ENCODE peak calls at places on chromosomes 7 and 10, in seven cellular contexts. W is dorsolateral prefrontal cortex, U is Calu3, O is heart left ventricle, K is esophagus squamous epithelium, M is sigmoid colon, F is PC-9. R is an unnamed sample.

GRCh38 chr7:17939111-17939669 is 1.1 kb downstream of the SNX13 start:
- DNase-seq in M (no peak), U (no peak), F (peak), K (no peak), O (no peak), W (no peak), R (no peak)

GRCh38 chr7:79936281-79936983 is 198.2 kb upstream of the GNAI1 start:
- DNase-seq in O (no peak), M (no peak), W (no peak), U (no peak), F (no peak), K (no peak), R (no peak)

GRCh38 chr7:124089621-124090020 is 56.8 kb upstream of the TMEM229A start:
- DNase-seq in M (no peak), W (no peak), O (no peak), F (no peak), K (no peak), U (no peak), R (no peak)

GRCh38 chr10:119370046-119370770 is 162.8 kb downstream of the GRK5 start:
- DNase-seq in K (no peak), U (no peak), M (no peak), W (no peak), O (no peak), F (no peak), R (no peak)

GRCh38 chr10:78977761-78978305 is 90.9 kb upstream of the ZMIZ1 start:
- DNase-seq in O (no peak), U (no peak), W (no peak), F (peak), K (no peak), M (peak), R (no peak)

GRCh38 chr10:13743101-13743693 is 156.4 kb downstream of the PRPF18 start:
- DNase-seq in U (no peak), O (no peak), F (no peak), W (no peak), M (peak), K (no peak), R (no peak)

GRCh38 chr7:124276005-124276606 is 243.2 kb upstream of the TMEM229A start:
- DNase-seq in F (no peak), M (no peak), W (no peak), U (peak), K (no peak), O (no peak), R (peak)

GRCh38 chr10:72712136-72712535 is 20.2 kb downstream of the MCU start:
- DNase-seq in F (no peak), M (no peak), K (no peak), W (no peak), O (no peak), U (no peak), R (no peak)

GRCh38 chr7:98878365-98879197 is at the start of gene TRRAP:
- DNase-seq in M (peak), O (peak), W (no peak), U (peak), K (no peak), F (no peak), R (no peak)

GRCh38 chr10:13977861-13978843 is 352.6 kb downstream of the FRMD4A start:
- DNase-seq in O (no peak), U (no peak), W (no peak), K (no peak), M (no peak), F (no peak), R (no peak)

GRCh38 chr7:24457215-24457549 is 116.1 kb upstream of the PALS2 start:
- DNase-seq in K (no peak), U (no peak), W (no peak), O (no peak), M (no peak), F (no peak), R (no peak)

GRCh38 chr7:50853311-50853710 is 70.6 kb upstream of the GRB10 start:
- DNase-seq in F (no peak), W (no peak), K (no peak), O (no peak), M (no peak), U (no peak), R (no peak)

GRCh38 chr10:67156239-67156638 is 230.4 kb downstream of the LRRTM3 start:
- DNase-seq in K (no peak), W (no peak), O (no peak), U (no peak), M (no peak), F (no peak), R (no peak)

GRCh38 chr10:130244031-130244927 is 108.1 kb downstream of the GLRX3 start:
- DNase-seq in F (no peak), W (no peak), M (no peak), K (no peak), U (no peak), O (no peak), R (no peak)

GRCh38 chr10:132942101-132942739 is at the start of gene CFAP46:
- DNase-seq in O (peak), U (peak), W (peak), M (no peak), F (no peak), K (no peak), R (no peak)

GRCh38 chr7:24874791-24875190 is 105.2 kb downstream of the OSBPL3 start:
- DNase-seq in W (no peak), U (no peak), F (no peak), M (no peak), O (no peak), K (no peak), R (no peak)

GRCh38 chr10:103829838-103830465 is 25.4 kb downstream of the SH3PXD2A start:
- DNase-seq in M (no peak), W (no peak), F (no peak), O (no peak), U (no peak), K (no peak), R (no peak)

GRCh38 chr10:112173201-112173600 is 10.4 kb downstream of the GPAM start:
- DNase-seq in F (no peak), W (no peak), M (no peak), K (no peak), U (no peak), O (no peak), R (no peak)

GRCh38 chr10:108721874-108722273 is 1201.4 kb downstream of the XPNPEP1 start:
- DNase-seq in U (no peak), O (no peak), K (no peak), F (no peak), W (no peak), M (no peak), R (no peak)

GRCh38 chr10:21496285-21497176 is 29.0 kb downstream of the SKIDA1 start:
- DNase-seq in F (no peak), O (peak), M (peak), W (peak), U (peak), K (no peak), R (no peak)

GRCh38 chr10:44959243-44960097 is at the start of gene RASSF4:
- DNase-seq in U (peak), K (peak), O (peak), M (peak), F (peak), W (peak), R (no peak)

GRCh38 chr10:32979041-32979440 is 21.0 kb upstream of the ITGB1 start:
- DNase-seq in U (no peak), F (no peak), O (no peak), W (no peak), M (no peak), K (no peak), R (no peak)

GRCh38 chr7:44081266-44081748 is 1.0 kb downstream of the POLM start:
- DNase-seq in W (no peak), U (no peak), K (no peak), O (peak), M (no peak), F (no peak), R (no peak)

GRCh38 chr7:100066953-100067352 is 14.6 kb downstream of the ZNF3 start:
- DNase-seq in F (no peak), W (peak), O (no peak), M (peak), U (no peak), K (no peak), R (no peak)

GRCh38 chr10:30374353-30374752 is 25.3 kb upstream of the MTPAP start:
- DNase-seq in K (no peak), W (no peak), M (peak), U (no peak), F (peak), O (no peak), R (no peak)

GRCh38 chr7:43888983-43889945 is 17.1 kb downstream of the URGCP start:
- DNase-seq in U (no peak), O (no peak), M (no peak), F (no peak), W (no peak), K (no peak), R (no peak)

GRCh38 chr10:70324951-70325781 is 41.4 kb upstream of the NPFFR1 start:
- DNase-seq in K (no peak), O (no peak), U (no peak), M (peak), F (no peak), W (no peak), R (no peak)

GRCh38 chr10:119090026-119090808 is 9.6 kb upstream of the EIF3A start:
- DNase-seq in U (no peak), O (no peak), W (no peak), K (no peak), M (peak), F (no peak), R (no peak)

GRCh38 chr10:30386801-30387588 is 37.9 kb upstream of the MTPAP start:
- DNase-seq in U (no peak), W (no peak), O (no peak), F (peak), K (no peak), M (no peak), R (no peak)

DNA sequence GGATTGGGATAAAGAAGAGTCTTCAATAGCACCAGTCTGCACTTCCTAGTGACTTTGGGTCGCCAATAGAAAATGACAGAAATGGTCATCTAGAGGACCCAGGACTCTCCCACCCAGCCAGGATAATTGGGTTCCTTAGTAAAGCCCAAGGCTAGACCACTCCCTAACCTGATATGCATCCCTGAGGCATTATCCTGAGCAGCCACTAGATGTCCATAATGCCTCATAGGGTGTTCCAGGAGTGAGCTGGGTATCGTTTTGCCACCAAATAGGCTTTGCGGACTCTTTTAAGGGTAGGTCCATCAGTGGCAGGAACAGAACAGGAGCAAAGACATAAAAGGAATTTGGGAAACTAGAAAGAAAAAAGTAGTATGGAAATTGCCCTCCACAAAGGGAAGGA is 4.5 kb upstream of the LRRC4 start:
- DNase-seq in U (peak), M (no peak), F (no peak), W (no peak), O (no peak), K (no peak), R (no peak)
- TF ChIP-seq CTCF in U (no peak), M (no peak), F (no peak), W (peak), O (peak), K (no peak), R (peak)

GRCh38 chr7:132321387-132321786 is 254.9 kb downstream of the PLXNA4 start:
- DNase-seq in O (no peak), M (no peak), U (no peak), W (no peak), K (no peak), F (no peak), R (no peak)
- TF ChIP-seq CTCF in O (no peak), M (no peak), U (no peak), W (no peak), K (no peak), F (no peak), R (peak)

GRCh38 chr7:36360244-36360643 is 29.4 kb upstream of the ANLN start:
- DNase-seq in F (no peak), K (no peak), U (no peak), M (no peak), O (no peak), W (no peak), R (no peak)
- TF ChIP-seq CTCF in F (no peak), K (no peak), U (no peak), M (no peak), O (no peak), W (no peak), R (no peak)

GRCh38 chr7:140308060-140308459 is 90.3 kb downstream of the SLC37A3 start:
- DNase-seq in F (no peak), K (no peak), W (no peak), M (no peak), O (no peak), U (no peak), R (no peak)

GRCh38 chr7:140300263-140301131 is 97.8 kb downstream of the SLC37A3 start:
- DNase-seq in O (no peak), U (no peak), K (no peak), M (no peak), F (no peak), W (no peak), R (no peak)

GRCh38 chr7:140304071-140304799 is 94.1 kb downstream of the SLC37A3 start:
- DNase-seq in W (no peak), K (no peak), M (no peak), F (no peak), O (no peak), U (no peak), R (no peak)
- TF ChIP-seq CTCF in W (peak), K (peak), M (no peak), F (peak), O (peak), U (no peak), R (peak)

GRCh38 chr7:119271147-119271779 is 1001.7 kb upstream of the KCND2 start:
- DNase-seq in W (no peak), U (no peak), F (no peak), O (peak), K (no peak), M (no peak), R (no peak)

GRCh38 chr7:119270644-119271043 is 1002.3 kb upstream of the KCND2 start:
- DNase-seq in U (no peak), W (no peak), F (no peak), M (no peak), O (no peak), K (no peak), R (no peak)

GRCh38 chr7:119270045-119270464 is 1002.9 kb upstream of the KCND2 start:
- DNase-seq in M (peak), O (peak), F (peak), K (no peak), U (peak), W (peak), R (peak)
- TF ChIP-seq CTCF in M (peak), O (peak), F (peak), K (peak), U (peak), W (peak), R (peak)

GRCh38 chr10:101617102-101617823 is 29.1 kb downstream of the DPCD start:
- DNase-seq in O (no peak), W (no peak), F (no peak), K (no peak), U (no peak), M (peak), R (no peak)
- TF ChIP-seq CTCF in O (no peak), W (no peak), F (no peak), K (no peak), U (no peak), M (no peak), R (no peak)

DNA sequence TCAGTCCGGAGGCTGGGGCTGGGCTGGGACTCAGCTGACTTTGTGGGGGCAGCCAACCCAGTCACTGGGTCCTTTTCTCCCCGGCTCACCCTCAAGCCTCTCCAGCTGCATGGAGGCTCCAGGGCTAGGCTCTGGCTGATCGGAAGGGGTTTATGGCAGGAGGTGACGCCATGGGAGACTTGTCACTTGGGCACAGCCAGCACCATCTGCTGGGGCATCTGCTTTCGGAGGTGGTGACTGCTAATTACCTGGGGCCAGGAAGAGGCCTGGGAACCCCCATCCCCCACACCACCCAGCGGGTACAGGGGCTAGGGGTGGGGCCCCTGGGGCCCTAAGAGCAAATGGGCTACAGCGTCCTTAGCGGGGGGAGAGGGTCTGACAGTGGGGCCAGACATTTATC is 1.5 kb upstream of the LFNG start:
- DNase-seq in M (no peak), W (no peak), K (no peak), F (no peak), O (no peak), U (no peak), R (no peak)
- TF ChIP-seq CTCF in M (no peak), W (no peak), K (no peak), F (no peak), O (no peak), U (no peak), R (no peak)

R was measured in keratinocyte.